ENCODE peak calls at places on chromosome 9, in eight cellular contexts. K, I, L, J, D, X, T and N are unnamed samples.

GRCh38 chr9:76314321-76314720 is 79.9 kb downstream of the RFK start:
- DNase-seq in K (no peak), I (no peak), L (no peak), J (no peak), D (no peak), X (no peak), T (no peak), N (no peak)

GRCh38 chr9:35813434-35814105 is 1.3 kb downstream of the HINT2 start:
- DNase-seq in K (peak; percentile 46), I (peak; percentile 46), L (peak; percentile 56), J (peak; percentile 30), D (peak; percentile 42), X (peak; percentile 39), T (peak; percentile 85), N (peak; percentile 67)

GRCh38 chr9:106929471-106930198 is 66.7 kb downstream of the ZNF462 start:
- DNase-seq in K (no peak), I (no peak), L (no peak), J (no peak), D (no peak), X (no peak), T (no peak), N (no peak)

GRCh38 chr9:77848428-77848827 is 183.2 kb downstream of the GNAQ start:
- DNase-seq in K (no peak), I (peak; percentile 13), L (no peak), J (no peak), D (no peak), X (no peak), T (no peak), N (peak; percentile 32)

GRCh38 chr9:114953917-114954316 is 23.5 kb upstream of the TNFSF8 start:
- DNase-seq in K (peak; percentile 83), I (no peak), L (peak; percentile 11), J (no peak), D (no peak), X (no peak), T (no peak), N (peak; percentile 93)

GRCh38 chr9:14910178-14910805 is at the start of gene FREM1:
- DNase-seq in K (no peak), I (peak; percentile 87), L (peak; percentile 57), J (no peak), D (no peak), X (peak; percentile 58), T (peak; percentile 79), N (peak; percentile 45)

GRCh38 chr9:33752130-33752637 is 43.2 kb upstream of the PRSS3 start:
- DNase-seq in K (peak; percentile 65), I (no peak), L (peak; percentile 44), J (no peak), D (no peak), X (no peak), T (no peak), N (no peak)

GRCh38 chr9:16864741-16865434 is 5.6 kb downstream of the BNC2 start:
- DNase-seq in K (peak; percentile 48), I (no peak), L (no peak), J (no peak), D (no peak), X (no peak), T (no peak), N (peak; percentile 77)

GRCh38 chr9:82410306-82410705 is 421.7 kb downstream of the SPATA31D1 start:
- DNase-seq in K (peak; percentile 58), I (no peak), L (peak; percentile 34), J (no peak), D (no peak), X (no peak), T (no peak), N (peak; percentile 49)

GRCh38 chr9:84742261-84742660 is 72.7 kb downstream of the NTRK2 start:
- DNase-seq in K (no peak), I (no peak), L (no peak), J (no peak), D (no peak), X (no peak), T (peak; percentile 41), N (no peak)

GRCh38 chr9:90868555-90868954 is 66.9 kb downstream of the SYK start:
- DNase-seq in K (no peak), I (no peak), L (no peak), J (no peak), D (no peak), X (no peak), T (no peak), N (no peak)

GRCh38 chr9:6356441-6356840 is 28.3 kb downstream of the TPD52L3 start:
- DNase-seq in K (no peak), I (no peak), L (no peak), J (no peak), D (no peak), X (no peak), T (no peak), N (peak; percentile 67)

GRCh38 chr9:6354072-6354686 is 26.0 kb downstream of the TPD52L3 start:
- DNase-seq in K (peak; percentile 54), I (peak; percentile 62), L (peak; percentile 71), J (peak; percentile 76), D (peak; percentile 49), X (peak; percentile 70), T (peak; percentile 76), N (peak; percentile 81)

GRCh38 chr9:6351757-6352156 is 23.6 kb downstream of the TPD52L3 start:
- DNase-seq in K (no peak), I (no peak), L (no peak), J (no peak), D (no peak), X (no peak), T (peak; percentile 30), N (no peak)

GRCh38 chr9:6356904-6357303 is 28.7 kb downstream of the TPD52L3 start:
- DNase-seq in K (no peak), I (no peak), L (no peak), J (no peak), D (no peak), X (no peak), T (no peak), N (peak; percentile 30)

GRCh38 chr9:6355728-6356127 is 27.6 kb downstream of the TPD52L3 start:
- DNase-seq in K (peak; percentile 65), I (no peak), L (peak; percentile 23), J (no peak), D (no peak), X (no peak), T (no peak), N (peak; percentile 87)
- TF ChIP-seq EZH2phosphoT487 in K (no peak), I (no peak), L (no peak), J (no peak), D (no peak), X (no peak), T (no peak), N (no peak)

GRCh38 chr9:25700430-25700829 is 22.2 kb upstream of the TUSC1 start:
- DNase-seq in K (peak; percentile 3), I (no peak), L (peak; percentile 20), J (no peak), D (no peak), X (no peak), T (no peak), N (no peak)

GRCh38 chr9:25704800-25705199 is 26.6 kb upstream of the TUSC1 start:
- DNase-seq in K (no peak), I (no peak), L (no peak), J (no peak), D (no peak), X (no peak), T (no peak), N (no peak)

GRCh38 chr9:25702536-25702935 is 24.3 kb upstream of the TUSC1 start:
- DNase-seq in K (no peak), I (no peak), L (no peak), J (no peak), D (no peak), X (no peak), T (no peak), N (no peak)

DNA sequence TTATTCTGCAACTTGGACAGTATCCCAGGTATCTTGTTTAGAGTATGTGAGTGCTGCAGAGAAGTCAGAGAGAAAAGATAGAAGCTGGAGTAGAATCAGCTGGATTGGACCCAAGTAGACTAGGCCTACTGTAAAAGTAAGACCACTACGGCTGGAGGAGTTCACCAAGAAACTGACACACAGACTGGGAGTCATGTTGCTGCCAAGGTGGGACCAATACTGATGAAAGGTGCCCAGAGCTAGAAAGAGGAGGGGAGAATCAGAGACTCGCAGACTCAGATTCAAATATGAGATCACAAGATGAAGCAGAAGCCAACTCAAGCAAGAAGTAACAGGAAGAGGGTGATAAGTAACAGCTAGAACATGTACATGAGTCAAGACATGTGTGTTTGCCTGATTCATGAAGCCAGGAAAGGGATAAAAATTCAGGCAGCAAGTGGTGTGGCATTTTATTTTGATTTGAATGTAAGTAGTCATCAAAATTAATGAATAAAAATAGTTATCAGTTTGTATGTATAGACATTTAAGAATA is 25.6 kb upstream of the TUSC1 start:
- DNase-seq in K (no peak), I (no peak), L (no peak), J (no peak), D (no peak), X (no peak), T (no peak), N (peak; percentile 2)
- H3K4me1 ChIP-seq in K (peaks cover 6% of the 10 kb centered on the region), I (no peaks in the 10 kb centered on the region), L (no peaks in the 10 kb centered on the region), J (no peaks in the 10 kb centered on the region), D (no peaks in the 10 kb centered on the region), X (peaks cover 7% of the 10 kb centered on the region), T (no peaks in the 10 kb centered on the region), N (no peaks in the 10 kb centered on the region)

GRCh38 chr9:125421591-125422181 is 160.1 kb downstream of the GAPVD1 start:
- DNase-seq in K (no peak), I (no peak), L (no peak), J (no peak), D (no peak), X (no peak), T (no peak), N (no peak)

GRCh38 chr9:125418404-125418803 is 156.8 kb downstream of the GAPVD1 start:
- DNase-seq in K (no peak), I (no peak), L (no peak), J (no peak), D (no peak), X (no peak), T (no peak), N (no peak)

GRCh38 chr9:125422853-125423252 is 161.2 kb downstream of the GAPVD1 start:
- DNase-seq in K (no peak), I (no peak), L (no peak), J (no peak), D (no peak), X (no peak), T (no peak), N (no peak)

GRCh38 chr9:125423964-125424363 is 162.3 kb downstream of the GAPVD1 start:
- DNase-seq in K (no peak), I (no peak), L (no peak), J (no peak), D (no peak), X (no peak), T (no peak), N (no peak)

DNA sequence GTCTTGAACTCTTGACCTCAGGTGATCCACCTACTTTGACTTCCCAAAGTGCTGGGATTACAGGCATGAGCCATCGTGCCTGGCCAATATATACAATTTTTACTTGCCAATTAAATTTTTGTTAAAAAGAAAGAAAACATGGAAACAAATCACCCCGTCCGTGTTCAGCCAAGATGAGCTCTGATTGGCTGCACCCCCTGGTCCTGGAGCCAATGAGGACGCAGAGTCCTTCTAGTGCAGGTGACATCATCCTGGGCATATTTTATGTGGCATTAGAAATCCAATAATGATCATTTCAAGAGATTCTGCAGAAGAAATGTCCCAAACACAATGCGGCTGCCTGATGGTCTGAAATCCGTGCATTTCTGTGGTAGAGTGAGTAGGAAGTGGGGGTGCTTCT is 159.5 kb downstream of the GAPVD1 start:
- DNase-seq in K (no peak), I (no peak), L (no peak), J (no peak), D (no peak), X (no peak), T (no peak), N (no peak)
- TF ChIP-seq EZH2phosphoT487 in K (no peak), I (no peak), L (no peak), J (no peak), D (no peak), X (no peak), T (no peak), N (no peak)

GRCh38 chr9:7169717-7170348 is 412.1 kb downstream of the KDM4C start:
- DNase-seq in K (no peak), I (no peak), L (no peak), J (no peak), D (no peak), X (no peak), T (no peak), N (peak; percentile 54)
- H3K4me1 ChIP-seq in K (no peaks in the 10 kb centered on the region), I (peaks cover 21% of the 10 kb centered on the region), L (no peaks in the 10 kb centered on the region), J (no peaks in the 10 kb centered on the region), D (no peaks in the 10 kb centered on the region), X (peaks cover 3% of the 10 kb centered on the region), T (peaks cover 19% of the 10 kb centered on the region), N (peaks cover 17% of the 10 kb centered on the region)